ENCODE peak calls at places on chromosomes 5 and 9, in nine cellular contexts. T is ovary, G is neural crest cell, Q is colonic mucosa, N is MM.1S, O is OCI-LY7, U is mammary epithelial cell, C is HCT116, I is sigmoid colon. W is an unnamed sample.

GRCh38 chr9:69798737-69799136 is 21.9 kb upstream of the CFAP95 start:
- DNase-seq in O (no peak), I (no peak), G (no peak), U (peak), Q (no peak), N (no peak), T (no peak), C (no peak), W (no peak)

GRCh38 chr5:73482383-73483193 is 15.7 kb upstream of the BTF3 start:
- DNase-seq in Q (no peak), I (no peak), O (no peak), C (no peak), N (no peak), T (no peak), U (no peak), G (no peak), W (no peak)

GRCh38 chr5:29516224-29516623 is 1677.3 kb upstream of the CDH6 start:
- DNase-seq in U (no peak), I (no peak), N (no peak), G (no peak), O (no peak), C (no peak), T (no peak), Q (no peak), W (no peak)

GRCh38 chr5:157820593-157821252 is 38.2 kb downstream of the CLINT1 start:
- DNase-seq in O (peak), C (peak), G (peak), T (no peak), Q (peak), U (peak), N (peak), I (no peak), W (peak)

GRCh38 chr9:98455957-98456621 is 200.6 kb upstream of the TBC1D2 start:
- DNase-seq in N (no peak), C (no peak), T (no peak), O (no peak), G (no peak), U (peak), I (no peak), Q (no peak), W (no peak)

GRCh38 chr9:131530546-131530929 is 525 bp downstream of the UCK1 start:
- DNase-seq in N (peak), G (peak), Q (peak), O (peak), U (peak), I (peak), T (peak), C (no peak), W (peak)

GRCh38 chr9:6644346-6645152 is 980 bp downstream of the GLDC start:
- DNase-seq in T (no peak), I (no peak), C (no peak), N (peak), O (no peak), Q (no peak), U (no peak), G (no peak), W (peak)

GRCh38 chr5:132386644-132387286 is 17.3 kb downstream of the SLC22A5 start:
- DNase-seq in T (peak), U (peak), Q (peak), C (peak), I (peak), O (peak), G (peak), N (peak), W (peak)

GRCh38 chr9:19517202-19517942 is 108.6 kb downstream of the ACER2 start:
- DNase-seq in I (no peak), U (peak), N (peak), T (no peak), O (peak), G (no peak), Q (no peak), C (no peak), W (peak)

GRCh38 chr5:59104400-59105117 is 521.7 kb downstream of the RAB3C start:
- DNase-seq in G (no peak), N (no peak), Q (no peak), T (no peak), U (no peak), O (no peak), C (no peak), I (no peak), W (no peak)

GRCh38 chr5:6674421-6674820 is 38.8 kb upstream of the TENT4A start:
- DNase-seq in I (no peak), Q (no peak), G (no peak), T (no peak), C (no peak), N (no peak), O (no peak), U (no peak), W (no peak)

GRCh38 chr5:174576042-174576441 is 148.3 kb upstream of the MSX2 start:
- DNase-seq in I (no peak), O (no peak), G (no peak), T (no peak), U (no peak), Q (no peak), N (no peak), C (no peak), W (no peak)

GRCh38 chr9:134099123-134099761 is 31.4 kb upstream of the BRD3 start:
- DNase-seq in G (no peak), C (peak), T (no peak), Q (peak), N (peak), U (peak), O (peak), I (no peak), W (peak)

GRCh38 chr5:160643588-160643987 is 208.4 kb downstream of the ATP10B start:
- DNase-seq in Q (no peak), I (no peak), U (no peak), T (no peak), G (no peak), O (no peak), N (no peak), C (no peak), W (no peak)

GRCh38 chr5:140882591-140882899 is 621 bp downstream of the PCDHA13 start:
- DNase-seq in T (no peak), O (no peak), U (peak), G (no peak), C (peak), I (no peak), N (no peak), Q (no peak), W (no peak)

GRCh38 chr9:33388110-33388994 is 14.0 kb downstream of the AQP7 start:
- DNase-seq in Q (no peak), I (no peak), U (no peak), O (no peak), C (no peak), G (no peak), T (no peak), N (no peak), W (no peak)

GRCh38 chr5:537621-538071 is 13.4 kb upstream of the SLC9A3 start:
- DNase-seq in U (no peak), C (no peak), G (no peak), Q (no peak), T (no peak), I (no peak), O (no peak), N (no peak), W (no peak)

GRCh38 chr5:119355244-119355635 is 579 bp upstream of the TNFAIP8 start:
- DNase-seq in T (no peak), N (no peak), I (no peak), G (no peak), O (no peak), C (no peak), U (no peak), Q (no peak), W (no peak)

GRCh38 chr5:178460598-178461425 is 129.4 kb downstream of the COL23A1 start:
- DNase-seq in G (peak), U (no peak), T (peak), N (peak), O (peak), C (peak), I (no peak), Q (peak), W (peak)

GRCh38 chr9:129317179-129318011 is 139.3 kb upstream of the IER5L start:
- DNase-seq in O (peak), I (peak), Q (no peak), N (no peak), C (no peak), T (peak), G (no peak), U (no peak), W (no peak)

GRCh38 chr9:12719431-12719830 is 26.2 kb downstream of the TYRP1 start:
- DNase-seq in Q (no peak), I (no peak), O (peak), U (no peak), C (peak), G (no peak), T (no peak), N (peak), W (no peak)

GRCh38 chr9:26856413-26857032 is 36.1 kb downstream of the CAAP1 start:
- DNase-seq in O (peak), G (peak), Q (peak), T (no peak), N (peak), U (peak), C (peak), I (no peak), W (peak)

GRCh38 chr5:57895766-57896165 is 413.2 kb upstream of the ACTBL2 start:
- DNase-seq in C (no peak), N (no peak), O (no peak), U (no peak), I (no peak), T (no peak), G (no peak), Q (no peak), W (no peak)

GRCh38 chr9:122053951-122054350 is 39.2 kb downstream of the TTLL11 start:
- DNase-seq in O (no peak), U (no peak), N (no peak), C (no peak), Q (no peak), T (no peak), I (no peak), G (no peak), W (no peak)

GRCh38 chr5:134130239-134130945 is 15.9 kb downstream of the TCF7 start:
- DNase-seq in T (no peak), I (no peak), G (no peak), Q (no peak), U (no peak), O (no peak), C (no peak), N (no peak), W (no peak)

GRCh38 chr9:135774239-135774747 is 72.3 kb downstream of the KCNT1 start:
- DNase-seq in N (no peak), T (no peak), Q (no peak), I (no peak), C (no peak), O (no peak), U (no peak), G (no peak), W (no peak)

GRCh38 chr9:109974143-109974917 is 194.3 kb downstream of the PALM2AKAP2 start:
- DNase-seq in U (no peak), C (no peak), O (peak), Q (no peak), G (no peak), T (no peak), I (no peak), N (peak), W (peak)

GRCh38 chr9:69785757-69786156 is 25.9 kb upstream of the PTAR1 start:
- DNase-seq in U (peak), I (no peak), N (no peak), G (no peak), Q (no peak), C (no peak), O (no peak), T (no peak), W (no peak)

GRCh38 chr5:17907094-17907493 is 272.8 kb downstream of the TAF11L14 start:
- DNase-seq in G (no peak), T (no peak), C (no peak), Q (no peak), O (no peak), U (no peak), N (no peak), I (no peak), W (no peak)

GRCh38 chr9:107737987-107738743 is 248.6 kb upstream of the KLF4 start:
- DNase-seq in C (no peak), O (no peak), G (no peak), N (no peak), T (peak), U (peak), Q (peak), I (peak), W (no peak)

GRCh38 chr5:177366528-177367322 is 9.0 kb downstream of the RGS14 start:
- DNase-seq in I (peak), T (peak), G (peak), N (no peak), C (no peak), U (no peak), O (no peak), Q (peak), W (no peak)

GRCh38 chr5:129358069-129358468 is 102.0 kb upstream of the ADAMTS19 start:
- DNase-seq in U (no peak), I (no peak), T (no peak), N (no peak), G (no peak), Q (no peak), O (no peak), C (no peak), W (no peak)

GRCh38 chr5:129361441-129362025 is 98.6 kb upstream of the ADAMTS19 start:
- DNase-seq in T (no peak), G (no peak), Q (no peak), O (peak), N (peak), I (no peak), C (peak), U (no peak), W (no peak)

GRCh38 chr5:129359450-129359849 is 100.6 kb upstream of the ADAMTS19 start:
- DNase-seq in N (no peak), G (no peak), I (no peak), C (no peak), Q (no peak), O (no peak), U (peak), T (no peak), W (no peak)

DNA sequence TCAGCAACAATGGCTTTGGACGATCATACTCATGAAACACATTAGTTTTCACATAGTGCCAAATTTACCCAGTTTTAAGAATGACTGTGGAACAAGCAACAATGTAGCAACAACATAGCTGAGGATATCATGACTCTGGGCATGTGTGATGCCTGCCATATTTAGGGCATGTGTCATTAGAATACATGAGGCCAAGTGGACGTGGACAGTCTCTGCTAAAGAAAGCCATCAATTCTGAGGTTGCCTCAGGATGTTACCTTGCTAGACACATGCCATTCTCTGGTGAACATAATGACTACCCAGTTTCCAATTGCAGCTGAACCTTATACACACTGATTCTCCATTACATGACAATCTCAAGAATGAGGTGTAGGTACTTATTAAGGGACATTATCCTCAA is 103.3 kb upstream of the ADAMTS19 start:
- DNase-seq in T (no peak), Q (no peak), N (no peak), O (no peak), G (no peak), I (no peak), C (no peak), U (no peak), W (no peak)
- TF ChIP-seq CTCF in T (no peak), Q (no peak), N (no peak), O (no peak), G (no peak), I (no peak), C (no peak), U (no peak), W (no peak)

DNA sequence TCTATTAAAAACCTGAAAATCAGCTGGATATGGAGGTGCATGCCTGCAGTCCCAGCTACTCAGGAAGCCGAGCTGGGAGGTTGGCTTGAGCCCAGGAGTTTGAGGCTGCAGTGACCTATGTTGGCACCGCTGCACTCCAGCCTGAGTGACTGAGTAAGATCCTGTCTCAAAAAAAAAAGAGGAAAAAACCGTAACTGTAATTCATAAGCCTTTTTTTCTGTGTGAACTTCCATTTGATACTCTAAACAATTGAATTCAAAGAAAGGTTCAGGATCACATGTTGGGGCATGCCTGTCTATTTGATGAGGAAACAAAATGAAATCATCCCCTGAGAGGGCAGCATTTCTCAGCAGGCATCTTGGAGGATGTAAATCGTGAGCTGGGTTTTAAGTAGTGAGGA is 38.8 kb downstream of the ITGA2 start:
- DNase-seq in U (peak), T (no peak), O (no peak), N (no peak), Q (no peak), I (no peak), C (no peak), G (no peak), W (no peak)
- TF ChIP-seq CTCF in U (no peak), T (no peak), O (no peak), N (no peak), Q (no peak), I (no peak), C (no peak), G (no peak), W (no peak)

GRCh38 chr5:15290953-15291352 is 209.0 kb upstream of the FBXL7 start:
- DNase-seq in U (no peak), G (no peak), T (no peak), C (no peak), Q (no peak), I (no peak), N (no peak), O (no peak), W (no peak)
- TF ChIP-seq CTCF in U (no peak), G (peak), T (no peak), C (no peak), Q (no peak), I (no peak), N (peak), O (peak), W (no peak)

GRCh38 chr9:101235105-101235866 is 149.5 kb downstream of the BAAT start:
- DNase-seq in G (no peak), U (peak), Q (no peak), N (peak), T (no peak), O (peak), I (no peak), C (peak), W (peak)
- TF ChIP-seq CTCF in G (peak), U (peak), Q (no peak), N (peak), T (no peak), O (peak), I (no peak), C (peak), W (peak)

W was measured in GM20000.